ENCODE peak calls at places on chromosomes 12 and 14, in four cellular contexts. J is brain microvascular endothelial cell, W is heart right ventricle, F is K562. D is an unnamed sample. For H3K36me3, the result is how much of the 10 kb centered on the place peaks cover.

GRCh38 chr12:62260733-62261683 is 804 bp downstream of the USP15 start:
- DNase-seq in J (peak), W (peak), F (peak), D (peak)

GRCh38 chr14:97282210-97282609 is 485.0 kb downstream of the VRK1 start:
- DNase-seq in J (no peak), W (no peak), F (no peak), D (no peak)

GRCh38 chr14:68897559-68898160 is 81.4 kb downstream of the ACTN1 start:
- DNase-seq in J (no peak), W (no peak), F (no peak), D (no peak)

GRCh38 chr12:47276253-47277070 is 196.7 kb upstream of the AMIGO2 start:
- DNase-seq in J (no peak), W (peak), F (peak), D (peak)

GRCh38 chr12:110502449-110502738 is 263 bp downstream of the RAD9B start:
- DNase-seq in J (no peak), W (no peak), F (no peak), D (no peak)

GRCh38 chr12:131622422-131622955 is 88.4 kb upstream of the SFSWAP start:
- DNase-seq in J (no peak), W (no peak), F (no peak), D (no peak)

GRCh38 chr14:21023817-21024667 is 819 bp downstream of the NDRG2 start:
- DNase-seq in J (no peak), W (no peak), F (peak), D (peak)

GRCh38 chr12:76696186-76696585 is 67.7 kb upstream of the ZDHHC17 start:
- DNase-seq in J (no peak), W (no peak), F (no peak), D (no peak)

GRCh38 chr14:31927348-31927826 is 149.7 kb upstream of the ARHGAP5 start:
- DNase-seq in J (peak), W (peak), F (no peak), D (no peak)

GRCh38 chr12:112408621-112409020 is 784 bp downstream of the RPL6 start:
- DNase-seq in J (no peak), W (no peak), F (no peak), D (peak)

GRCh38 chr12:3520168-3520567 is 29.2 kb downstream of the PRMT8 start:
- DNase-seq in J (no peak), W (peak), F (no peak), D (peak)

GRCh38 chr14:99271951-99272668 is at the start of gene BCL11B:
- DNase-seq in J (peak), W (peak), F (peak), D (peak)

GRCh38 chr12:72081787-72082186 is 143.1 kb downstream of the TPH2 start:
- DNase-seq in J (no peak), W (no peak), F (no peak), D (no peak)

GRCh38 chr12:119594772-119595445 is 1.3 kb downstream of the TMEM233 start:
- DNase-seq in J (no peak), W (peak), F (no peak), D (no peak)

GRCh38 chr12:106126441-106127288 is 12.1 kb downstream of the NUAK1 start:
- DNase-seq in J (no peak), W (no peak), F (no peak), D (no peak)

GRCh38 chr14:68473794-68474193 is 319.1 kb downstream of the ZFP36L1 start:
- DNase-seq in J (no peak), W (no peak), F (peak), D (no peak)

GRCh38 chr14:67221982-67222328 is 19.3 kb upstream of the PALS1 start:
- DNase-seq in J (no peak), W (no peak), F (no peak), D (no peak)

GRCh38 chr14:61128382-61129167 is 147.5 kb downstream of the SLC38A6 start:
- DNase-seq in J (no peak), W (no peak), F (no peak), D (no peak)

GRCh38 chr14:61150851-61151250 is 130.3 kb downstream of the TMEM30B start:
- DNase-seq in J (no peak), W (no peak), F (no peak), D (no peak)

GRCh38 chr14:82112210-82112839 is 578.7 kb upstream of the SEL1L start:
- DNase-seq in J (no peak), W (no peak), F (no peak), D (no peak)
- H3K36me3 ChIP-seq in J (under half), W (under half), F (under half), D (under half)

GRCh38 chr12:39782026-39782545 is 162.5 kb upstream of the ABCD2 start:
- DNase-seq in J (no peak), W (no peak), F (no peak), D (no peak)
- H3K27ac ChIP-seq in J (no peak), W (no peak), F (no peak), D (no peak)

GRCh38 chr14:50148799-50149198 is 32.4 kb upstream of the VCPKMT start:
- DNase-seq in J (no peak), W (no peak), F (no peak), D (no peak)
- H3K36me3 ChIP-seq in J (under half), W (under half), F (under half), D (under half)

GRCh38 chr14:52052991-52053390 is 15.9 kb downstream of the NID2 start:
- DNase-seq in J (peak), W (no peak), F (no peak), D (no peak)
- H3K27ac ChIP-seq in J (peak), W (peak), F (no peak), D (peak)

GRCh38 chr12:121261397-121261796 is 35.1 kb downstream of the CAMKK2 start:
- DNase-seq in J (no peak), W (no peak), F (no peak), D (no peak)
- H3K36me3 ChIP-seq in J (under half), W (under half), F (under half), D (under half)

GRCh38 chr14:93720981-93721483 is 67.3 kb downstream of the PRIMA1 start:
- DNase-seq in J (no peak), W (no peak), F (no peak), D (no peak)
- H3K27ac ChIP-seq in J (no peak), W (no peak), F (no peak), D (no peak)

GRCh38 chr14:64218344-64219240 is 75.6 kb downstream of the ESR2 start:
- DNase-seq in J (no peak), W (peak), F (no peak), D (no peak)

GRCh38 chr14:64217747-64218146 is 76.4 kb downstream of the ESR2 start:
- DNase-seq in J (no peak), W (no peak), F (no peak), D (no peak)

GRCh38 chr14:64221604-64222003 is 72.6 kb downstream of the ESR2 start:
- DNase-seq in J (no peak), W (no peak), F (no peak), D (no peak)

GRCh38 chr14:64220056-64220455 is 74.1 kb downstream of the ESR2 start:
- DNase-seq in J (no peak), W (no peak), F (peak), D (no peak)

DNA sequence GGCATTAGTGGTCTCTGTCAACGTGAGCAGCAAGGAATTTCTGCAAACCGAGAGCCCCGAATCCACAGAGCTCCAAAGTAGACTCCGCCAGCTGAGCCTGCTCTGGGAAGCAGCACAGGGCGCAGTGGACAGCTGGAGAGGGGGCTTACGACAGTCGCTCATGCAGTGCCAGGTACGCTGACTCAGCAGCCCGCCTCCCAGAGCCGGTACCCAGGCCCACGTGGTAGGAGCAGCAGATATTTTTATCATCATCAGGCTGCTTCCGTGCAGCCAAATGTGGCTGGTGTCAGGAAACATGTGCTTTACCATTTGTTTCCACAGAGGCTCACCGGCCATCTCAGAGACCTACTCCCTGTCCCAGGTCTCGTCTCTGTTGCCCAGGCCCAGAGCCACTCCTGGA is 73.7 kb downstream of the ESR2 start:
- DNase-seq in J (no peak), W (peak), F (peak), D (no peak)
- H3K36me3 ChIP-seq in J (under half), W (under half), F (under half), D (under half)

DNA sequence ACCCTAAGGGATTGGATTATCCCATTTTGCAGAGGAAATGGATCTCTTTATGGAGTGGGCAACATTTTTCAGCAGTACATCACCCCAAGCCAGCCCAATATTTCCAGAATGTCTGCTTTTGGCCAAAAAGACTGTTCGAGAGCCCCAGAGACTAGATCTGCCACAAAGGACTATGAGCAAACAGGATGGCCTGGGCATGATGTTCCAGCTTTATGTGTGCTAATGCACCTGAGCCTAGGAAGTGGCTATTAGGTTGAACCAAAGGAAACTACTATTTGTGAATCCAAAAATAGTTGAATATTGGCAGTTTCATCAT is 14.8 kb upstream of the PNMA1 start:
- DNase-seq in J (no peak), W (no peak), F (no peak), D (no peak)
- H3K27ac ChIP-seq in J (no peak), W (peak), F (peak), D (peak)

DNA sequence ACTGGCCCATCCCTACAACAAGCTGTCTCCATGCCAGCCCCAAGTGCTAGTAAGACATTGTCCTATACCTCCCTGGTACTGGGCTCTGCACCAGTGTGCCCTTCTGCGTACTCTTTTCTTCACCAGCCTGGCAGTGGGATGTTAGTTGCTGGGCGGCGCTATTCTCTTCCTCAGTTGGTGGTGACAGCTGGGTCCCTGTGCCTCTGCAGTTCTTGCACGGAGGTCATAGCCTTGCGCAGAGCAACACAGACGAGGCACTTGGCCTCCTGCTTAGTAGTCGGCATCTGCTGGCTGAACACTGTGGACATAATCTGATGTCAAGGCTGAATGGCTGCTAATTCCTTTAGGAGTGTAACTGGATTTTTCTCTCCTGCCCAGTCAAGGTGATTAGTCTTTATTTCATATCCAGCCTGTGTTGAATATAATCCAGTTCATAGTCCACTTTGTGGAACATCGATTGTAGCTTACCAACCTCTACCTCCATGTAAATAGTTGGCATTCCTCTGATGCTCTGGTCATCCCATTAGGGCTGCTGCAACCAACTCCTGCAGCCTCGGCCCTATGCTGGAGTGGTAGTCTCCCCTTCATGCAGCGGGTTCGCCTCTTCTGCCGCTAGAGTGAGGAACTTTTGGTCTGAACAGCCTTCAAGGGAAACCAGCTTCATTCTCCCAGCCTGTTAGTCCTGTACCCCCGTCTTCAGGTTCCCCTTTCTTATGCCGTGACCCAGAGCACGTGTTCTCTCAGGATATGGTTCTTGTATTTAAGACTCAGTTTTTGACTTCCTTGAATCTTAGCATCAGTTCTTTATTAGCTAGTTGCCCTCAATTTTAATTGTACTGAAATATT is 32.9 kb downstream of the ZNF664 start:
- DNase-seq in J (no peak), W (no peak), F (no peak), D (peak)
- H3K36me3 ChIP-seq in J (under half), W (under half), F (under half), D (under half)

GRCh38 chr12:20212036-20212435 is 156.3 kb upstream of the PDE3A start:
- DNase-seq in J (no peak), W (no peak), F (no peak), D (peak)

GRCh38 chr12:20213851-20214250 is 154.5 kb upstream of the PDE3A start:
- DNase-seq in J (no peak), W (no peak), F (no peak), D (no peak)

GRCh38 chr12:20212658-20213387 is 155.5 kb upstream of the PDE3A start:
- DNase-seq in J (peak), W (peak), F (no peak), D (peak)

GRCh38 chr12:20210795-20211194 is 157.5 kb upstream of the PDE3A start:
- DNase-seq in J (no peak), W (no peak), F (no peak), D (no peak)

DNA sequence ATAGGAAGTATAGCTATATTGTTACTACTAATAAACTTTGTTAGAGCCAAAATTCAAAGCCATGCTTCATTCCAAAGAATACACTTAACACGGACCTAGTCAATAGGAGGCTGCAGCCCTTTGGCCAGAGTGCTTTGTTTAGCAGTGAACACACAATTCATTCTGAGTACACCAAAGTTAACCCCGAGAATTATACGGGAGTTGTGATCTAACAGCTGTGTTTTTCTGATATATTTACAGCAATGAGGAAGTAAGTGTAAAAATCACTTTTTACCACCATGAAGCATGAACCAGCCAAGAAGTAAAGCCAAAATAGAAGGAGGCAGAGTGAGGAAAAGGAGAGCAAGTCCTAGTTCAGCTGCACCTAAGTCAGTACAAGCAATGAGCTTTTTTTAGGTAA is 156.8 kb upstream of the PDE3A start:
- DNase-seq in J (no peak), W (no peak), F (no peak), D (peak)
- H3K27ac ChIP-seq in J (peak), W (peak), F (no peak), D (peak)